ENCODE peak calls at places on chromosomes 3 and 15, in six cellular contexts. O is esophagus squamous epithelium; V is stimulated activated naive CD8-positive, alpha-beta T cell treated with anti-CD3 and anti-CD28 coated beads, Interleukin-15, Interleukin-2, amounts not matched to agents 100 U/mL and 50 U/mL, for 24 hours; Z is GF-D8; M is activated naive CD4-positive, alpha-beta T cell; K is CD8-positive, alpha-beta T cell. S is an unnamed sample.

GRCh38 chr3:71247221-71247947 is 336.1 kb downstream of the FOXP1 start:
- DNase-seq in M (no peak), O (no peak), K (no peak), Z (no peak), V (no peak), S (no peak)

GRCh38 chr3:157096328-157096727 is 63.6 kb downstream of the CCNL1 start:
- DNase-seq in V (no peak), Z (no peak), M (no peak), O (no peak), K (no peak), S (no peak)

GRCh38 chr3:111733856-111734255 is 125.2 kb upstream of the PHLDB2 start:
- DNase-seq in O (no peak), Z (no peak), K (no peak), M (no peak), V (no peak), S (no peak)

GRCh38 chr3:39989746-39990145 is 180.3 kb downstream of the MYRIP start:
- DNase-seq in Z (no peak), M (no peak), K (no peak), O (no peak), V (no peak), S (no peak)

GRCh38 chr15:45118131-45118588 is 4.0 kb downstream of the DUOXA2 start:
- DNase-seq in M (peak), K (peak), Z (no peak), V (peak), O (peak), S (peak)

GRCh38 chr15:55003900-55004879 is 192.6 kb downstream of the RSL24D1 start:
- DNase-seq in K (no peak), Z (no peak), M (no peak), O (no peak), V (no peak), S (no peak)

GRCh38 chr15:69604050-69604378 is 151.4 kb downstream of the RPLP1 start:
- DNase-seq in O (no peak), K (no peak), M (no peak), V (no peak), Z (no peak), S (no peak)

GRCh38 chr3:51970606-51971300 is 3.1 kb downstream of the ABHD14B start:
- DNase-seq in O (no peak), M (no peak), Z (no peak), K (no peak), V (no peak), S (no peak)

GRCh38 chr15:78243491-78243941 is 9.2 kb upstream of the ACSBG1 start:
- DNase-seq in M (no peak), Z (no peak), O (no peak), V (no peak), K (no peak), S (no peak)

S was measured in T-helper 9 cell.